ENCODE peak calls at places on chromosomes 12 and 14, in seven cellular contexts. H is K562, W is cardiac muscle cell, F is dorsolateral prefrontal cortex, B is PC-9, S is ovary, K is heart right ventricle. J is an unnamed sample.
A peak's percentile ranks its signal among the peaks of the same experiment; 100 is the strongest.

GRCh38 chr14:67570453-67570852 is 29.6 kb downstream of the PIGH start:
- DNase-seq in F (no peak), H (no peak), K (no peak), W (no peak), S (no peak), B (no peak), J (no peak)

GRCh38 chr14:47678993-47679392 is 3.6 kb upstream of the MDGA2 start:
- DNase-seq in B (no peak), H (no peak), W (peak; percentile 21), K (no peak), S (no peak), F (no peak), J (no peak)

GRCh38 chr12:79691299-79692248 is 810 bp upstream of the PAWR start:
- DNase-seq in S (no peak), F (no peak), H (no peak), B (peak; percentile 19), W (peak; percentile 9), K (no peak), J (peak; percentile 89)

GRCh38 chr12:100675432-100675831 is 101.9 kb downstream of the GAS2L3 start:
- DNase-seq in S (no peak), F (peak; percentile 45), H (no peak), B (no peak), W (no peak), K (no peak), J (peak; percentile 47)

GRCh38 chr12:124236651-124237050 is 58.2 kb upstream of the RFLNA start:
- DNase-seq in F (no peak), H (no peak), S (no peak), K (no peak), W (no peak), B (no peak), J (peak; percentile 87)

GRCh38 chr12:114902665-114903393 is 218.9 kb upstream of the TBX3 start:
- DNase-seq in H (no peak), K (no peak), S (no peak), F (no peak), B (no peak), W (no peak), J (peak; percentile 86)

GRCh38 chr14:34099630-34100029 is 148.8 kb upstream of the EGLN3 start:
- DNase-seq in K (no peak), S (no peak), B (no peak), H (no peak), W (no peak), F (no peak), J (no peak)

GRCh38 chr14:104282332-104283196 is 144.2 kb downstream of the KIF26A start:
- DNase-seq in W (no peak), H (no peak), F (no peak), K (no peak), B (no peak), S (peak; percentile 28), J (no peak)

GRCh38 chr14:63499701-63500250 is 43.4 kb downstream of the PPP2R5E start:
- DNase-seq in W (no peak), B (no peak), H (no peak), S (no peak), F (no peak), K (no peak), J (peak; percentile 92)

GRCh38 chr12:80925237-80925636 is 12.5 kb downstream of the LIN7A start:
- DNase-seq in W (no peak), B (no peak), H (no peak), K (no peak), F (no peak), S (no peak), J (no peak)

GRCh38 chr14:54606631-54607133 is 39.8 kb downstream of the SAMD4A start:
- DNase-seq in F (no peak), S (no peak), H (no peak), W (no peak), B (no peak), K (peak; percentile 20), J (peak; percentile 99)

GRCh38 chr12:73656375-73656774 is 881.3 kb upstream of the ATXN7L3B start:
- DNase-seq in S (no peak), K (no peak), W (no peak), F (no peak), B (no peak), H (no peak), J (no peak)

GRCh38 chr14:63852271-63852816 is 460 bp upstream of the SYNE2 start:
- DNase-seq in W (no peak), K (no peak), H (no peak), F (no peak), S (no peak), B (no peak), J (no peak)

GRCh38 chr14:101104485-101104884 is 201.0 kb upstream of the RTL1 start:
- DNase-seq in K (no peak), F (no peak), S (peak; percentile 6), W (no peak), B (no peak), H (no peak), J (no peak)

GRCh38 chr12:113403435-113404415 is at the start of gene SDS:
- DNase-seq in B (no peak), F (peak; percentile 42), W (no peak), S (peak; percentile 75), K (peak; percentile 65), H (peak; percentile 56), J (peak; percentile 13)

GRCh38 chr14:21672116-21672515 is 1.5 kb downstream of the OR4E1 start:
- DNase-seq in F (no peak), H (no peak), S (no peak), W (no peak), B (no peak), K (no peak), J (no peak)

GRCh38 chr12:132480620-132481132 is 9.3 kb upstream of the FBRSL1 start:
- DNase-seq in W (no peak), K (no peak), F (no peak), S (peak; percentile 24), B (no peak), H (no peak), J (no peak)

DNA sequence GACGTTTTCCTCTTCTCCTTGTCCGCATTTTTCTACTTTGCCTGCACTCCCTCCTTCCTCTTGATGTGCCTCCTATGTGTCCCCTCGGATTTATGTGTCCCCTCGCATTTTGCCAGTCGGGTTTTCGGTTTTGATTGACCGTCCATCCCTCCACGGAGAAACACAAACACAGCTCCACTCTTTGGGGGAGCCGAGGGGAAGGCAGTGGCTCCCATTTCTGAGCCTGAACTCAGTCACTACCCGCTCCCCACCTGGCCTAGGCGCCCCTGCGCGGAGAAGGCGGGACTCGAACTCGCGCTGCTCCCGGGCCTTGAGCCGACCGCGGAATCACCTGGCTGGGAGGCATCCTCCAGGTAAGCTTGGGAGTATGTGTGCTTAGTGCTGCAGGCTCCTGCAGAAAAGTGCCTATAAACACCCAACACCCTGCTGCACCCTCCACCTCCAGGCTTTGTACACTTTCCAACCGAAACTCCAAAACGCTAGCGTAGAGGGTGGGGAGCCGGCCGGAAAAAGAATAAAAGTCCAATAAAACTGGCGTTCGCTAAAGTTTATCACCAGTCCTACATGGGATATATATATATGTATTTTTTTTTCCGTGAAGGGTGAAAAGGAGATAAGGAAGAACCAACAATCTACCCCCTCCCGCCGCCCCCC is 3.4 kb upstream of the CCND2 start:
- DNase-seq in W (no peak), B (no peak), K (peak; percentile 32), H (no peak), F (no peak), S (no peak), J (no peak)
- H3K4me3 ChIP-seq in W (peak overlapping the region; percentile 62), B (no peak overlapping the region), K (peak overlapping the region; percentile 92), H (peak overlapping the region; percentile 45), F (peak overlapping the region; percentile 73), S (peak overlapping the region; percentile 43), J (no peak overlapping the region)

DNA sequence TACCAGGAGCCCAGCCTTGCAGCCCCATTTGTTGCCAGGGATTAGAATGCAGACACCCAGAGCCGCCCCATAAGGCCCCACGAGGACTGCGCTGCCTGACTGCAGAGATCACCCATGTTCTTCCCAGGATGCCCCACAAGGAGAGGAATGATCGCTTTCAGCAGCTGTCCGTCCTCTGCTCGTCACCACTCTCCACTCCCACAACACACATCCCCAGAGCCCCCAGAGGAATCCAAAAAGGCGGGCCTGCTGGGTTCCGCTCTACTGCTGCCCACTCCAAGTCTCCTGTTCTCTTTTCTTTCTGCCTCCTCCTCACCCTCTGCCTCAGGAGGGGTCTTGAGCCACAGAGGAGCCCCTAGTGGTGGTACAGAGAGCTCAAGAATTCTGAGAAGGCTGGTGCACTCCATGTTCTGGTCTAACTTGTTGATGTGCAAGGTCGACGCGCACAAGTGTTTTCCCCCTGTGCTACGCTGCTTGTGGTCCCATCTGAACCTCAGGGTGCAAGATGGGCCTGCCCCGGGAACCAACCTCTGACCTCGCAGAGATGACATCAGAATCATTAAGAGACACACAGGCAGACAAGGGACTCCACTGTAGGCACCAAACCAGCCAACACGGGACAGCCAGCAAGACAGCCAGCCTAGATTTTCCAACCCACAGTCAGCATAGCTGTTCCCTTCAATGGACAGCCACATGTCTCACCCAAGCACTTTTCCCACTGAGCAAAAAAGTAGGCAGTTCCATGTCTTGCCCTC is 30.0 kb downstream of the PXN start:
- DNase-seq in H (no peak), K (no peak), B (no peak), F (no peak), W (peak; percentile 45), S (no peak), J (no peak)
- TF ChIP-seq CTCF in H (peak; percentile 51), K (no peak), B (no peak), F (no peak), W (peak; percentile 43), S (no peak), J (peak; percentile 44)

GRCh38 chr14:103220134-103220981 is 97.1 kb downstream of the TNFAIP2 start:
- DNase-seq in S (peak; percentile 62), W (no peak), H (no peak), F (no peak), K (no peak), B (no peak), J (no peak)
- H3K4me3 ChIP-seq in S (peak overlapping the region; percentile 25), W (peak overlapping the region; percentile 15), H (no peak overlapping the region), F (peak overlapping the region; percentile 36), K (peak overlapping the region; percentile 47), B (no peak overlapping the region), J (peak overlapping the region; percentile 12)

GRCh38 chr14:37048666-37049071 is 123.7 kb downstream of the SLC25A21 start:
- DNase-seq in W (no peak), F (no peak), H (no peak), K (no peak), S (no peak), B (no peak), J (no peak)

GRCh38 chr14:37045340-37046061 is 126.9 kb downstream of the SLC25A21 start:
- DNase-seq in S (no peak), K (no peak), H (no peak), F (no peak), B (no peak), W (no peak), J (no peak)

GRCh38 chr14:37047226-37047625 is 125.2 kb downstream of the SLC25A21 start:
- DNase-seq in S (no peak), F (no peak), B (no peak), W (no peak), H (no peak), K (no peak), J (no peak)

GRCh38 chr14:37051153-37051552 is 121.3 kb downstream of the SLC25A21 start:
- DNase-seq in S (no peak), B (no peak), W (no peak), K (no peak), H (no peak), F (no peak), J (no peak)

GRCh38 chr14:37047996-37048395 is 124.4 kb downstream of the SLC25A21 start:
- DNase-seq in F (no peak), S (no peak), K (no peak), B (no peak), W (no peak), H (no peak), J (no peak)
- TF ChIP-seq CTCF in F (no peak), S (no peak), K (no peak), B (no peak), W (no peak), H (no peak), J (no peak)

J was measured in AG10803.